ENCODE peak calls at places on chromosome 19, in ten cellular contexts. O is heart left ventricle; D is NCI-H1930; P is globus pallidus; A is lung microvascular endothelial cell; Z is fibroblast of lung; J is body of pancreas; B is Right ventricle myocardium superior; L is stimulated activated CD8-positive, alpha-beta memory T cell treated with anti-CD3 and anti-CD28 coated beads, Interleukin-4, amount 100 ng/mL, for 1 hour; S is left ventricle myocardium inferior. U is an unnamed sample.

GRCh38 chr19:56840452-56841193 is at the start of the genes PEG3 and ZIM2:
- DNase-seq in O (peak; percentile 81), D (peak; percentile 91), P (peak; percentile 87), A (no peak), Z (peak; percentile 12), J (peak; percentile 55), B (peak; percentile 85), L (no peak), S (peak; percentile 74), U (no peak)

GRCh38 chr19:14398563-14398962 is 17.3 kb downstream of the ADGRE5 start:
- DNase-seq in O (no peak), D (no peak), P (no peak), A (no peak), Z (no peak), J (no peak), B (no peak), L (no peak), S (no peak), U (no peak)

GRCh38 chr19:48479686-48480085 is 10.5 kb downstream of the CYTH2 start:
- DNase-seq in O (no peak), D (no peak), P (no peak), A (no peak), Z (no peak), J (no peak), B (no peak), L (no peak), S (no peak), U (no peak)

GRCh38 chr19:31220540-31220939 is 128.7 kb downstream of the TSHZ3 start:
- DNase-seq in O (no peak), D (no peak), P (peak; percentile 7), A (no peak), Z (no peak), J (peak; percentile 3), B (no peak), L (no peak), S (no peak), U (no peak)

GRCh38 chr19:35903550-35904179 is 1.3 kb downstream of the HCST start:
- DNase-seq in O (peak; percentile 77), D (peak; percentile 64), P (peak; percentile 66), A (peak; percentile 39), Z (peak; percentile 51), J (peak; percentile 88), B (peak; percentile 84), L (peak; percentile 84), S (peak; percentile 72), U (peak; percentile 91)

GRCh38 chr19:33159893-33160292 is 28.0 kb downstream of the WDR88 start:
- DNase-seq in O (no peak), D (no peak), P (no peak), A (no peak), Z (no peak), J (no peak), B (no peak), L (no peak), S (no peak), U (no peak)

GRCh38 chr19:6765738-6766356 is 1.4 kb downstream of the SH2D3A start:
- DNase-seq in O (no peak), D (no peak), P (no peak), A (no peak), Z (no peak), J (peak; percentile 98), B (no peak), L (no peak), S (no peak), U (no peak)

GRCh38 chr19:51119675-51120074 is 5.0 kb upstream of the SIGLEC9 start:
- DNase-seq in O (no peak), D (no peak), P (no peak), A (no peak), Z (no peak), J (no peak), B (no peak), L (no peak), S (no peak), U (no peak)

GRCh38 chr19:15292140-15292539 is 40.2 kb downstream of the BRD4 start:
- DNase-seq in O (no peak), D (no peak), P (no peak), A (no peak), Z (no peak), J (no peak), B (no peak), L (no peak), S (no peak), U (no peak)

GRCh38 chr19:37692956-37693660 is 26.5 kb downstream of the ZNF607 start:
- DNase-seq in O (no peak), D (no peak), P (peak; percentile 72), A (no peak), Z (no peak), J (no peak), B (no peak), L (no peak), S (no peak), U (no peak)

GRCh38 chr19:40341601-40342482 is 6.4 kb downstream of the C19orf47 start:
- DNase-seq in O (peak; percentile 94), D (no peak), P (no peak), A (peak; percentile 29), Z (no peak), J (no peak), B (peak; percentile 85), L (no peak), S (peak; percentile 85), U (no peak)

GRCh38 chr19:54203151-54203611 is 2.5 kb downstream of the RPS9 start:
- DNase-seq in O (no peak), D (no peak), P (no peak), A (no peak), Z (peak; percentile 21), J (peak; percentile 77), B (no peak), L (no peak), S (no peak), U (no peak)

GRCh38 chr19:35294328-35294727 is 2.4 kb downstream of the MAG start:
- DNase-seq in O (no peak), D (no peak), P (no peak), A (no peak), Z (no peak), J (no peak), B (no peak), L (no peak), S (no peak), U (no peak)

GRCh38 chr19:11279505-11280236 is 16.3 kb upstream of the TSPAN16 start:
- DNase-seq in O (no peak), D (no peak), P (no peak), A (no peak), Z (no peak), J (no peak), B (no peak), L (no peak), S (no peak), U (peak; percentile 35)

GRCh38 chr19:8168537-8168936 is 19.1 kb upstream of the FBN3 start:
- DNase-seq in O (no peak), D (no peak), P (no peak), A (no peak), Z (no peak), J (no peak), B (no peak), L (no peak), S (no peak), U (no peak)

GRCh38 chr19:36215276-36216171 is 618 bp downstream of the ZNF146 start:
- DNase-seq in O (no peak), D (no peak), P (no peak), A (peak; percentile 23), Z (peak; percentile 60), J (no peak), B (no peak), L (no peak), S (no peak), U (no peak)

GRCh38 chr19:45130888-45131615 is 29.7 kb downstream of the NKPD1 start:
- DNase-seq in O (no peak), D (peak; percentile 85), P (peak; percentile 16), A (peak; percentile 48), Z (no peak), J (no peak), B (no peak), L (no peak), S (no peak), U (no peak)

GRCh38 chr19:35716735-35716984 is 1.1 kb upstream of the KMT2B start:
- DNase-seq in O (peak; percentile 76), D (no peak), P (no peak), A (no peak), Z (no peak), J (no peak), B (no peak), L (no peak), S (no peak), U (no peak)

GRCh38 chr19:45515081-45515624 is 7.9 kb downstream of the VASP start:
- DNase-seq in O (peak; percentile 70), D (no peak), P (no peak), A (no peak), Z (no peak), J (peak; percentile 72), B (peak; percentile 69), L (no peak), S (peak; percentile 58), U (peak; percentile 37)

GRCh38 chr19:35757231-35757748 is 461 bp upstream of the HSPB6 start:
- DNase-seq in O (peak; percentile 97), D (no peak), P (no peak), A (no peak), Z (peak; percentile 98), J (peak; percentile 76), B (peak; percentile 94), L (no peak), S (peak; percentile 87), U (no peak)

GRCh38 chr19:7067716-7068115 is 1.8 kb upstream of the ZNF557 start:
- DNase-seq in O (no peak), D (no peak), P (no peak), A (no peak), Z (no peak), J (no peak), B (no peak), L (no peak), S (no peak), U (no peak)

GRCh38 chr19:15340086-15340485 is 7.7 kb upstream of the BRD4 start:
- DNase-seq in O (no peak), D (no peak), P (no peak), A (no peak), Z (no peak), J (no peak), B (no peak), L (no peak), S (no peak), U (no peak)

GRCh38 chr19:49875801-49876421 is 1.2 kb downstream of the AKT1S1 start:
- DNase-seq in O (peak; percentile 70), D (peak; percentile 74), P (peak; percentile 55), A (peak; percentile 64), Z (peak; percentile 55), J (peak; percentile 48), B (peak; percentile 83), L (no peak), S (peak; percentile 64), U (peak; percentile 57)

GRCh38 chr19:46944123-46944718 is 75.4 kb upstream of the NPAS1 start:
- DNase-seq in O (no peak), D (no peak), P (no peak), A (no peak), Z (no peak), J (no peak), B (no peak), L (no peak), S (no peak), U (no peak)

GRCh38 chr19:54310543-54310942 is 2.4 kb downstream of the LILRA5 start:
- DNase-seq in O (no peak), D (no peak), P (no peak), A (no peak), Z (no peak), J (no peak), B (no peak), L (no peak), S (no peak), U (no peak)

GRCh38 chr19:19385900-19386339 is 19.6 kb upstream of the GATAD2A start:
- DNase-seq in O (peak; percentile 55), D (no peak), P (no peak), A (no peak), Z (no peak), J (no peak), B (no peak), L (no peak), S (no peak), U (peak; percentile 55)

GRCh38 chr19:11420429-11420893 is 1.3 kb upstream of the RGL3 start:
- DNase-seq in O (peak; percentile 79), D (no peak), P (no peak), A (peak; percentile 33), Z (peak; percentile 52), J (peak; percentile 16), B (peak; percentile 85), L (no peak), S (peak; percentile 85), U (no peak)

GRCh38 chr19:5166262-5166661 is 174.3 kb downstream of the PTPRS start:
- DNase-seq in O (no peak), D (no peak), P (no peak), A (peak; percentile 64), Z (peak; percentile 42), J (no peak), B (no peak), L (no peak), S (no peak), U (no peak)

U was measured in activated gamma-delta T cell treated with Interleukin-2 at 50 U/mL for 16 hours.